ENCODE peak calls at places on chromosomes 3 and 15, in four cellular contexts. M is nephron progenitor cell, A is epithelial cell of proximal tubule, H is fibroblast of mammary gland. P is an unnamed sample.

GRCh38 chr3:149013726-149014125 is 22.4 kb downstream of the GYG1 start:
- DNase-seq in M (no peak), H (no peak), A (no peak), P (no peak)

GRCh38 chr3:19025441-19025840 is 122.9 kb upstream of the KCNH8 start:
- DNase-seq in M (no peak), A (no peak), H (no peak), P (no peak)

GRCh38 chr3:52299815-52300611 is 12.4 kb downstream of the GLYCTK start:
- DNase-seq in M (peak; percentile 52), H (no peak), A (no peak), P (no peak)

GRCh38 chr3:54040476-54040875 is 81.9 kb upstream of the CACNA2D3 start:
- DNase-seq in H (no peak), M (no peak), A (no peak), P (no peak)

GRCh38 chr3:123687286-123687685 is 102.4 kb upstream of the HACD2 start:
- DNase-seq in M (no peak), H (peak; percentile 52), A (no peak), P (no peak)

GRCh38 chr3:141311170-141311495 is 57.2 kb upstream of the ZBTB38 start:
- DNase-seq in H (no peak), M (no peak), A (no peak), P (no peak)

GRCh38 chr15:41658689-41659088 is 1.5 kb upstream of the MGA start:
- DNase-seq in A (no peak), M (no peak), H (no peak), P (no peak)

GRCh38 chr15:89680282-89680873 is 1.2 kb upstream of the PLIN1 start:
- DNase-seq in M (no peak), A (peak; percentile 49), H (peak; percentile 95), P (no peak)

GRCh38 chr15:80489030-80489594 is 84.9 kb downstream of the ARNT2 start:
- DNase-seq in H (peak; percentile 95), A (no peak), M (no peak), P (no peak)

GRCh38 chr3:177013681-177014280 is 183.5 kb downstream of the TBL1XR1 start:
- DNase-seq in H (no peak), A (no peak), M (no peak), P (no peak)

GRCh38 chr3:113628788-113629187 is 67.7 kb downstream of the USF3 start:
- DNase-seq in M (no peak), A (no peak), H (no peak), P (no peak)

GRCh38 chr3:9056581-9056980 is 93.3 kb upstream of the RAD18 start:
- DNase-seq in M (no peak), A (no peak), H (no peak), P (no peak)

GRCh38 chr3:13214847-13215472 is 141.7 kb upstream of the IQSEC1 start:
- DNase-seq in M (no peak), A (peak; percentile 67), H (no peak), P (no peak)

GRCh38 chr3:61414456-61414855 is 146.9 kb upstream of the PTPRG start:
- DNase-seq in H (no peak), M (no peak), A (no peak), P (no peak)

GRCh38 chr3:61901986-61902385 is 340.6 kb downstream of the PTPRG start:
- DNase-seq in A (no peak), H (no peak), M (no peak), P (no peak)

GRCh38 chr3:85862893-85863455 is 904.2 kb downstream of the CADM2 start:
- DNase-seq in H (no peak), A (no peak), M (no peak), P (no peak)

GRCh38 chr3:74692-75243 is 121.8 kb upstream of the CHL1 start:
- DNase-seq in A (no peak), M (no peak), H (peak; percentile 20), P (no peak)

GRCh38 chr3:172538368-172539264 is 15.4 kb upstream of the TNFSF10 start:
- DNase-seq in H (no peak), A (no peak), M (no peak), P (no peak)

GRCh38 chr3:18099611-18100010 is 325.5 kb downstream of the SATB1 start:
- DNase-seq in M (no peak), A (no peak), H (peak; percentile 33), P (peak; percentile 6)

GRCh38 chr3:9793161-9793781 is 389 bp downstream of the ARPC4 start:
- DNase-seq in A (no peak), M (no peak), H (peak; percentile 51), P (peak; percentile 44)

GRCh38 chr3:46442591-46443530 is 21.8 kb downstream of the LTF start:
- DNase-seq in M (peak; percentile 31), H (peak; percentile 52), A (no peak), P (no peak)

GRCh38 chr3:120180731-120181412 is 86.6 kb upstream of the GSK3B start:
- DNase-seq in A (no peak), H (no peak), M (no peak), P (no peak)

GRCh38 chr3:120177907-120178306 is 83.7 kb upstream of the GSK3B start:
- DNase-seq in M (no peak), A (no peak), H (no peak), P (no peak)

GRCh38 chr3:120182613-120183524 is 88.6 kb upstream of the GSK3B start:
- DNase-seq in H (peak; percentile 68), A (no peak), M (no peak), P (peak; percentile 29)

GRCh38 chr3:120177151-120177550 is 82.9 kb upstream of the GSK3B start:
- DNase-seq in A (peak; percentile 77), M (peak; percentile 15), H (peak; percentile 85), P (no peak)

GRCh38 chr3:120181632-120182031 is 87.4 kb upstream of the GSK3B start:
- DNase-seq in H (no peak), A (no peak), M (no peak), P (peak; percentile 4)
- TF ChIP-seq CTCF in H (no peak), A (peak; percentile 53), M (no peak), P (no peak)

DNA sequence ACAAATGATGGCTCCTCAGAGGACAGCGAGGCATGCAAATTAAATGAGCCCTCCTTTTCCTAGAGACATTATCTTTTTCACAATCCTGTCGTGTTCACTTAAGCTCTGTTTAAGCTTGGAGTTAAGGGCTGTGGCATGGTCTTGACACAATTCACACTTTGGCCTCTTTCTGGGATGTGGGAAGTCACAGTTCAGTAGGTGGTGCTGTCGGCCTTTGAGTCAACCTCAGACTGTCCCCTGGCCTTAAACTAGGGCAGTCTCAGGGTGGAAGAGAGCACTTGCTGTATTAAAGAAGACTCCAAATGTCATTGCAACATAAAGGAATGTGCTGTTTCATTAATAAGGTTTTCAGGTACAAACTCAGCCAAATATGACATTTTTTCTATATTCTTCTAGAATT is 351.0 kb downstream of the MCTP2 start:
- DNase-seq in H (no peak), M (peak; percentile 48), A (no peak), P (peak; percentile 54)
- TF ChIP-seq CTCF in H (no peak), M (peak; percentile 46), A (peak; percentile 40), P (peak; percentile 55)

GRCh38 chr15:56918046-56918906 is at the start of gene TCF12:
- DNase-seq in H (peak; percentile 91), A (no peak), M (peak; percentile 95), P (peak; percentile 91)
- TF ChIP-seq CTCF in H (peak; percentile 23), A (peak; percentile 51), M (no peak), P (no peak)

DNA sequence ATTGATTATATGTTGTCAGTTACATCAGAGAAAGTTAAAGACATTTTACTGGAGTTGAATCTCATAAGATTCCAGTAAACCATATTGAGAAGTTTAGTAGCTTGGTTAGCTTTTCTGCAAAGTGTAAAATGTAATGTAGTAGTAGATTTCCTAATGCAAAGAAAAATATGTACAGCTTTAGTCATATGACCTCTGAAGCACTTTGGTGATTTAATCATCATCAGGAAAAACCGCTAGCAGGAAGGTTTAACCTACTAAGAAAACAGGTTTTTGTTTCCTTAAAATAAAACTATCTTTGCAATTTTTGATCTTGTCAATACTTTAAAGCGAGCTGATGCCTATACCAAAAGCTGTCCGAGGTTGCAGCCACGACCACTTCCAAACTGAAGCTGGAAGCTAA is 364.6 kb upstream of the ZNF385D start:
- DNase-seq in M (no peak), H (peak; percentile 11), A (no peak), P (no peak)
- TF ChIP-seq CTCF in M (no peak), H (no peak), A (no peak), P (no peak)

DNA sequence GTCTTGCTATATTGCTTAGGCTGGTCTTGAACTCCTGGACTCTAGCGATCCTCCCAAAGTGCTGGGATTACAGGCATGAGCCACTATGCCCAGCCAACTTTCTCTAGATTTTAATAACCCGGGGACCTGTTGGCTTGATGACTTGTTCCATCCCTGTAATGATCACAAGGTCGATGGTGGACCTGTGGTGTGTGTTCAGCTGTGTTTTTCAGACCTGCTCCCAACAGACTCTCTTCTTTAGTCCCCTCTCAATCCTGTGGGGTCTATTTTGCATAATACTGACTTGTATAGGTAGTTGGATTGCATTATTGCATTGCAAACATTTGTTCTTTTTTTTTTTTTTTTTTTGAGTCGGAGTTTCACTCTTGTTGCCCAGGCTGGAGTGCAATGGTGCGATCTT is 1.9 kb downstream of the MAP2K1 start:
- DNase-seq in A (no peak), H (no peak), M (no peak), P (no peak)
- TF ChIP-seq CTCF in A (no peak), H (no peak), M (no peak), P (no peak)

GRCh38 chr3:55483196-55484095 is 3.7 kb downstream of the WNT5A start:
- DNase-seq in H (no peak), A (no peak), M (peak; percentile 28), P (no peak)

GRCh38 chr3:55484191-55484644 is 2.9 kb downstream of the WNT5A start:
- DNase-seq in A (no peak), M (peak; percentile 36), H (no peak), P (no peak)

GRCh38 chr3:55482496-55483195 is 4.5 kb downstream of the WNT5A start:
- DNase-seq in A (no peak), M (peak; percentile 63), H (peak; percentile 53), P (no peak)

GRCh38 chr3:55481067-55481917 is 5.8 kb downstream of the WNT5A start:
- DNase-seq in A (no peak), M (peak; percentile 57), H (peak; percentile 75), P (no peak)

DNA sequence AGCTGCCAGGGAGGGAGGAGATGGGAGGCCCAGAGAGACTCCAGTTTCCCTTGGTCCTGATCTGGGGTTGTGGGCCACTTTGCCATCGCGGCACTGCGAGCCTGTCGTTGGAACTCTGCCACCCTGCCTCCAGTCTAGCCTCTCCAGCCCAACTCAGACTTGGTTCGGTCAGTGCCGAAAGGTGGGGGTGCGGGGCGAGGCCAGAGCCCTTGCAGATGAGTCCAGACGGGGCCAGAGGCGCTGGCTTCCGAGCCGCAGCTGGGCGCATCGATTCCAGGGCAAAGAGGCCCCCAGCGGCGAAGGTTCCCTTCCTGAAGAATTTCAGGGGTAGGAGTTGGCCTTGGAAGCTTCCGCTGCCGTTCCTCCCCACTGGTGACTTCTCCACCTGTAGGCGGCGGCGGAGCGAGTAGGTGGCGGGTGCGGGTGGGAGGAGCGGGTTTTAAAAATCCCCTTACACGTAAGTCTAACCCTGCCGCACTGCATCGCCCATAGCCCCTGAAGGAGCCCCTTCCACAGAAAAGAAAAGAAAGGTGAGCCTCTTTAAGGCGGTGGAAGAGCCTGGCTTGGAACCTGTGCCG is 5.1 kb downstream of the WNT5A start:
- DNase-seq in A (no peak), M (peak; percentile 60), H (peak; percentile 52), P (no peak)
- TF ChIP-seq CTCF in A (no peak), M (no peak), H (peak; percentile 5), P (no peak)

GRCh38 chr3:134367412-134367811 is 6.8 kb downstream of the AMOTL2 start:
- DNase-seq in H (no peak), M (no peak), A (no peak), P (no peak)
- TF ChIP-seq CTCF in H (no peak), M (no peak), A (peak; percentile 29), P (no peak)

P was measured in activated CD8-positive, alpha-beta T cell treated with anti-CD3 and anti-CD28 coated beads for 36 hours.